ENCODE peak calls at places on chromosomes 6 and 20, in five cellular contexts. Y, B, V, I and S are unnamed samples.

GRCh38 chr6:21533678-21534077 is 59.9 kb upstream of the SOX4 start:
- DNase-seq in I (no peak), B (no peak), Y (no peak), V (no peak), S (no peak)

GRCh38 chr20:16671753-16672152 is 58.1 kb upstream of the SNRPB2 start:
- DNase-seq in B (no peak), Y (no peak), V (no peak), I (no peak), S (no peak)

GRCh38 chr20:38754924-38755323 is 6.7 kb downstream of the ACTR5 start:
- DNase-seq in I (no peak), V (no peak), B (no peak), Y (no peak), S (no peak)

GRCh38 chr20:24501764-24502163 is 32.3 kb downstream of the SYNDIG1 start:
- DNase-seq in I (no peak), B (no peak), Y (no peak), V (no peak), S (no peak)

GRCh38 chr6:156582509-156582992 is 194.6 kb upstream of the ARID1B start:
- DNase-seq in I (no peak), Y (no peak), V (no peak), B (no peak), S (no peak)

GRCh38 chr20:14861028-14861699 is 523.8 kb upstream of the FLRT3 start:
- DNase-seq in Y (no peak), B (no peak), I (no peak), V (no peak), S (no peak)

GRCh38 chr6:95243091-95243490 is 334.2 kb upstream of the MANEA start:
- DNase-seq in I (no peak), Y (no peak), B (no peak), V (no peak), S (no peak)

GRCh38 chr6:46014511-46015118 is 1.0 kb downstream of the CLIC5 start:
- DNase-seq in B (peak), Y (peak), V (peak), I (peak), S (peak)

GRCh38 chr6:18387061-18387721 is at the start of gene RNF144B:
- DNase-seq in V (peak), Y (peak), B (peak), I (peak), S (peak)

GRCh38 chr6:28603920-28604319 is 78.2 kb downstream of the GPX5 start:
- DNase-seq in Y (no peak), V (no peak), B (no peak), I (no peak), S (no peak)

GRCh38 chr6:121592955-121593665 is 157.7 kb downstream of the GJA1 start:
- DNase-seq in B (no peak), Y (no peak), V (no peak), I (no peak), S (no peak)

GRCh38 chr6:37882292-37882691 is 62.8 kb downstream of the ZFAND3 start:
- DNase-seq in V (no peak), I (no peak), B (no peak), Y (no peak), S (no peak)

GRCh38 chr6:136532030-136532429 is 18.2 kb downstream of the MAP7 start:
- DNase-seq in I (no peak), V (no peak), B (no peak), Y (no peak), S (no peak)

GRCh38 chr20:40954521-40955165 is 74.0 kb upstream of the TOP1 start:
- DNase-seq in V (no peak), I (no peak), Y (no peak), B (no peak), S (no peak)

GRCh38 chr6:72635636-72636035 is 13.8 kb downstream of the KCNQ5 start:
- DNase-seq in B (no peak), I (no peak), Y (no peak), V (no peak), S (no peak)

GRCh38 chr6:105359419-105360366 is 43.2 kb downstream of the PREP start:
- DNase-seq in Y (peak), B (no peak), I (no peak), V (no peak), S (no peak)

GRCh38 chr6:52389626-52390360 is 27.8 kb downstream of the PAQR8 start:
- DNase-seq in B (peak), I (peak), Y (peak), V (no peak), S (no peak)

GRCh38 chr20:38932457-38933120 is 6.4 kb downstream of the FAM83D start:
- DNase-seq in Y (no peak), I (no peak), B (no peak), V (no peak), S (no peak)

GRCh38 chr20:51122931-51123658 is 100.2 kb upstream of the KCNG1 start:
- DNase-seq in V (no peak), Y (no peak), B (no peak), I (no peak), S (no peak)

GRCh38 chr6:150898390-150899170 is 33.1 kb downstream of the MTHFD1L start:
- DNase-seq in V (no peak), B (no peak), Y (no peak), I (no peak), S (no peak)

GRCh38 chr6:41970436-41970846 is 28.8 kb upstream of the CCND3 start:
- DNase-seq in I (no peak), V (no peak), B (no peak), Y (no peak), S (no peak)

GRCh38 chr20:47428164-47428563 is 71.7 kb upstream of the ZMYND8 start:
- DNase-seq in B (no peak), V (no peak), I (no peak), Y (no peak), S (no peak)

GRCh38 chr6:11772109-11772830 is 6.3 kb downstream of the ADTRP start:
- DNase-seq in Y (peak), B (no peak), I (no peak), V (no peak), S (no peak)

GRCh38 chr6:21279619-21280018 is 313.9 kb upstream of the SOX4 start:
- DNase-seq in I (no peak), Y (no peak), B (no peak), V (no peak), S (no peak)

GRCh38 chr6:146790561-146791091 is 191.9 kb downstream of the ADGB start:
- DNase-seq in I (no peak), Y (no peak), V (no peak), B (no peak), S (no peak)

GRCh38 chr20:34579936-34580587 is 21.5 kb downstream of the MAP1LC3A start:
- DNase-seq in V (no peak), Y (no peak), I (no peak), B (no peak), S (no peak)

DNA sequence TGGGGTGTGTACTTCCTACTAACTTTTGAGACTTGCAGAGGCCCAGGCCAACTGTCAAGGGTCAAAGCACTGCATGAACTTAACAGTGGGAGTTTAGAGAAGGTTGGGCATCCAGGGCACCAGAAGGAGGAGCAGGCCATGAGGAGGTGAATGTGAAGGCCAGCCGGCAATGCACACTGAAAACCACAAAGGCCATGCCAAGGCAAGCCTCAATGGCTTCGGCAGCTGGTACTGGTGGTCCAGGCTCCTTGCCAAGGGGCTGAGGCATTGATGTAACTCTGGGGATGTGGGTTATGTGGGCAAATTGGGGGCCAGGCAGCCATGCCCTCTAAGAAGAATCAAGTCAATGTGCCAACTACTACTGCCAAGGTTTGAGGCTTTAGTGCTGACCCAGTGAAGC is 222.4 kb downstream of the UNC5CL start:
- DNase-seq in I (no peak), V (no peak), B (no peak), Y (no peak), S (no peak)
- TF ChIP-seq CTCF in I (no peak), V (no peak), B (no peak), Y (no peak), S (no peak)

GRCh38 chr6:33126101-33126714 is 50.4 kb downstream of the HLA-DPB1 start:
- DNase-seq in Y (peak), V (peak), B (peak), I (peak), S (peak)
- TF ChIP-seq CTCF in Y (peak), V (peak), B (peak), I (peak), S (peak)

GRCh38 chr20:20436689-20437088 is 68.8 kb downstream of the INSM1 start:
- DNase-seq in B (no peak), V (no peak), I (no peak), Y (no peak), S (no peak)

GRCh38 chr20:20437314-20437713 is 69.4 kb downstream of the INSM1 start:
- DNase-seq in Y (no peak), V (no peak), B (no peak), I (no peak), S (no peak)

GRCh38 chr20:20432618-20433286 is 64.8 kb downstream of the INSM1 start:
- DNase-seq in Y (no peak), V (no peak), I (no peak), B (no peak), S (no peak)

GRCh38 chr20:20439602-20440001 is 71.7 kb downstream of the INSM1 start:
- DNase-seq in V (no peak), B (no peak), Y (no peak), I (no peak), S (no peak)

DNA sequence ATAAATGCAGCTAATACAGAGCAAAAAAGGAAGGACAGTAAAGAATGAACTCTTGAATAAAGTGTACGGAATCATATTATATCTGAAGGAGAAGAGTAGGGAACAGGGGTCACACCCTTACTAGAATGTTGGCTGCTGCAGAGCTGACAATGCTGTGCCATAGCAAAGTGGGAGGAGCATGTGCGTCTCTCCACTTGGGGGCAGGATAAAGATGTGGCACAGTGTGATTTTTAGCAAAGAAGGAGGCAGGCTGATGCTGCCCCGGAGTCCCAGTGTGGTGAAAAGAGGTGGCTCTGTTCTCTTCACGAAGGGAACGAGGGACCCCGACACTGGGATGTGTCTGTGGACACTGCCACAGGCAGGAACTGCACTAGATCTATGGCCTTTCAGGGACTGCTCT is 67.5 kb downstream of the INSM1 start:
- DNase-seq in V (no peak), I (no peak), Y (no peak), B (no peak), S (no peak)
- TF ChIP-seq CTCF in V (no peak), I (peak), Y (no peak), B (no peak), S (no peak)

DNA sequence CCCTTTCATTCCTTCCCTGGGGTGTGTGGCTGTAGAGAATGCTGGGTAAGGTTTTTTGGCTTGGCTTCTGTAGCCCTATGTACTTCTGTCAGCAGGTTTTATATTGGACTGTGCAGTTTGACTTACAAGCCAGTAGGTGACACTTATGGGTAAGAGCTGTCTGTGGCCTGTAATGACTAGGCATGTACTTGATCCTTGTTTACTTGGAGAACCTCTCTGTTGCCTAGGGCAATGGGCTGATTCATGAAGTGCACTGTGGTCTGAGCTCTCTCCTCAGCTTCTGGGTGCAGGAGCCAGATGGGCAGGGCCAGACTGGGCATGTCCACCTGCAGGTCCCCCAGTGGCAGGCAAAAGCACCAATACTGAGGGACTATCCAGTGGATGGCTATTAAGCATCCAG is 544.6 kb downstream of the ADGRB3 start:
- DNase-seq in I (no peak), B (no peak), V (no peak), Y (no peak), S (no peak)
- TF ChIP-seq CTCF in I (no peak), B (no peak), V (no peak), Y (no peak), S (no peak)